ENCODE peak calls at places on chromosomes 11 and 22, in eight cellular contexts. P, G, M, R, W, T, F and U are unnamed samples.

GRCh38 chr11:72078477-72078876 is 1.9 kb downstream of the NUMA1 start:
- DNase-seq in P (no peak), G (no peak), M (no peak), R (no peak), W (no peak), T (no peak), F (no peak), U (no peak)

GRCh38 chr11:124717786-124718634 is 21.7 kb upstream of the NRGN start:
- DNase-seq in P (peak; percentile 83), G (peak; percentile 74), M (peak; percentile 27), R (peak; percentile 29), W (no peak), T (no peak), F (no peak), U (peak; percentile 20)

GRCh38 chr11:109697140-109697843 is 275.3 kb downstream of the C11orf87 start:
- DNase-seq in P (peak; percentile 69), G (peak; percentile 47), M (peak; percentile 68), R (peak; percentile 67), W (no peak), T (no peak), F (no peak), U (peak; percentile 34)

GRCh38 chr11:120132645-120133185 is 5.2 kb downstream of the TRIM29 start:
- DNase-seq in P (no peak), G (no peak), M (no peak), R (no peak), W (peak; percentile 2), T (no peak), F (no peak), U (no peak)

GRCh38 chr11:35276396-35276795 is 137.4 kb downstream of the CD44 start:
- DNase-seq in P (peak; percentile 51), G (no peak), M (no peak), R (peak; percentile 46), W (no peak), T (no peak), F (no peak), U (no peak)

GRCh38 chr11:14267861-14268635 is 90.9 kb downstream of the RRAS2 start:
- DNase-seq in P (no peak), G (peak; percentile 25), M (no peak), R (no peak), W (no peak), T (peak; percentile 38), F (no peak), U (no peak)

GRCh38 chr11:36027731-36028130 is 83.9 kb downstream of the LDLRAD3 start:
- DNase-seq in P (no peak), G (no peak), M (peak; percentile 26), R (no peak), W (no peak), T (no peak), F (no peak), U (no peak)

GRCh38 chr11:83918471-83918870 is 632.3 kb upstream of the CCDC90B start:
- DNase-seq in P (no peak), G (no peak), M (no peak), R (peak; percentile 33), W (no peak), T (no peak), F (no peak), U (no peak)

GRCh38 chr11:3123761-3124733 is 41.1 kb downstream of the OSBPL5 start:
- DNase-seq in P (peak; percentile 28), G (peak; percentile 71), M (no peak), R (peak; percentile 99), W (peak; percentile 81), T (peak; percentile 95), F (peak; percentile 93), U (peak; percentile 93)

GRCh38 chr11:38136887-38137286 is 1538.9 kb upstream of the RAG2 start:
- DNase-seq in P (peak; percentile 30), G (no peak), M (no peak), R (no peak), W (no peak), T (no peak), F (no peak), U (no peak)

GRCh38 chr22:17237031-17237668 is 17.9 kb upstream of the ADA2 start:
- DNase-seq in P (no peak), G (no peak), M (no peak), R (no peak), W (no peak), T (no peak), F (no peak), U (no peak)

GRCh38 chr11:16000065-16000464 is 356.3 kb downstream of the SOX6 start:
- DNase-seq in P (no peak), G (no peak), M (no peak), R (peak; percentile 85), W (no peak), T (peak; percentile 64), F (no peak), U (peak; percentile 73)

GRCh38 chr22:49656291-49656851 is 171.3 kb downstream of the BRD1 start:
- DNase-seq in P (no peak), G (peak; percentile 84), M (no peak), R (no peak), W (no peak), T (no peak), F (no peak), U (no peak)

DNA sequence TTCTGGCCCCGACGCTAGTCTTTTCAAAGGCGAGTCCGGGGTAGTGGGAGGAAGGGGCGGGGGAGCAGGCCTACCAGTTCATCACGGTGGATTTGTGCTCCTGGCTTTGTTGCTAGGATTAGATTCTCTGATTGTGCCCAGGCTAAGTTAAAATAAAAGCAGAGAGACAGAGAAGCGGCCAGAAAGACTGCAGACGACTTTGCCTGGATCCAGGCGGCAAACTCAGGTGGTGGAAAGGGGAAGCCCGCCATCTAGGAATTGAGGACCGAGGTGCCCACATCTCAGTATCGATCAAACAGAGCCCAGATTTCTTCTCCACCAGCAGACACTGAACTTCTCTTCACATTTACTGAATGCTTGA is 2.6 kb downstream of the FAT3 start:
- DNase-seq in P (peak; percentile 74), G (no peak), M (no peak), R (no peak), W (no peak), T (no peak), F (no peak), U (no peak)
- H3K4me3 ChIP-seq in P (peak overlapping the region; percentile 87), G (no peak overlapping the region), M (peak overlapping the region; percentile 56), R (no peak overlapping the region), W (no peak overlapping the region), T (peak overlapping the region; percentile 57), F (no peak overlapping the region), U (peak overlapping the region; percentile 48)

DNA sequence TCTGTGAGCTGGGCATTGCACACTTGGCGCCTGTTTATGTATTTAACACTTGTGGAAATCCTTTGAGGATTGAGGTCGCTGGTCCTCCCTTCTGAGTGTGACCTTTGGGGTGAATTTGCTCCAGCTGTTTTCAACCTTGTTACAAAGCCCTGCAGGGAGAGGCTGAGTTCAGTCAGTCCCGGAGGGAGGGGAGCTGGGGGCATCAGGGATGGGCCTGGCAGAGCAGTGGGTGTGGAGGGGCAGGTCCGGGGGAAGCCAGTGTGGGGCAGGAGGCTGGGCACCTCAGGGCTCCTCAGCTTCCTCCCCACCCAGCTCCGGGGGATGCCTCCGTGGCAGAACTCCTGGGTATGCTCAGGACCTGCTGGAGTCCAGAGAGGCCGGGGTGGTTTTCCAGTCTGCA is 977.2 kb downstream of the TBC1D22A start:
- DNase-seq in P (no peak), G (no peak), M (no peak), R (no peak), W (no peak), T (no peak), F (no peak), U (no peak)
- H3K4me3 ChIP-seq in P (no peak overlapping the region), G (no peak overlapping the region), M (no peak overlapping the region), R (no peak overlapping the region), W (no peak overlapping the region), T (no peak overlapping the region), F (no peak overlapping the region), U (no peak overlapping the region)

GRCh38 chr22:27746918-27747317 is 54.6 kb downstream of the MN1 start:
- DNase-seq in P (no peak), G (no peak), M (no peak), R (no peak), W (no peak), T (no peak), F (no peak), U (no peak)

GRCh38 chr22:27750866-27751265 is 50.7 kb downstream of the MN1 start:
- DNase-seq in P (no peak), G (peak; percentile 43), M (no peak), R (no peak), W (no peak), T (no peak), F (no peak), U (no peak)

GRCh38 chr22:27747396-27748256 is 53.9 kb downstream of the MN1 start:
- DNase-seq in P (no peak), G (no peak), M (no peak), R (peak; percentile 31), W (no peak), T (no peak), F (peak; percentile 25), U (no peak)

GRCh38 chr22:27749597-27750225 is 51.8 kb downstream of the MN1 start:
- DNase-seq in P (peak; percentile 82), G (peak; percentile 63), M (peak; percentile 67), R (no peak), W (no peak), T (no peak), F (no peak), U (no peak)

DNA sequence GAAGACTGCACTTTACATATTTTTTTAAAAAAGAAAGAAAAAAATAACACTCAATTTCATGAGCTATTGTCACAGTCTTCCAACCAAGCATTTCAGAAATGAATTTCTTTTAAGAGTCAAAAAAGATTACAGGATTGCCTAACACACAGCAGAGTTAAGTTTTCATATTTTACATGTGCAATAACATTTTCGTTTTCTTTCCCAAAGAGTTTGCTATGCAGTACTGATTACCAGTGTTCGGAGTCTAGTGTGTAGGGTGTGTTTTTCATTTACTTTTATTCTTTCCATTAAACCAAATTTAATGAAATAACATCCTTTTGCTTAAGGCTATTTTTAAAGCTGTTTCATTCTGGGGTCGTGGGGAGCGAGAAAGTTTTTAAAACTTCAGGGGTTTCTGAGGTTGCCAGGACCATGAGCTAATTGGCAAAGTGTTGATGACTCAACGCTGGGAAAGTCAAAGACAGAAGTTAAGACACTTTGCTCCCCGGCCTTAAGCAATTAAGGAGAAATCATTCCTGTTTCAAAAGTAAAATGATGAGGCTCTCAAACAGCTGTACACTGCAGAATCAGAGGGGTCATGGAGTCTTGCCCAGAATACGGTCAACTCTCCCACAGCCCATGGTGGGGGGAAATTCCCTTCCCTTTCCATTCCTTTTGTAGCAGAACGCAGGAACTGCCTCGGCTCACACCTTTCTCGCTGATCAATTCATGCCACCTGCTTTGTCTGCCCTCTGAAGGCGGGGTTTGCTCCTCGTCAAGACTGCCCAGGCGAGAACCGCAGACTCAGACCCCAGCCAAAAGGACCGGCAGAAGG is 53.0 kb downstream of the MN1 start:
- DNase-seq in P (peak; percentile 89), G (peak; percentile 17), M (no peak), R (peak; percentile 62), W (no peak), T (peak; percentile 36), F (no peak), U (peak; percentile 82)
- H3K4me3 ChIP-seq in P (no peak overlapping the region), G (no peak overlapping the region), M (no peak overlapping the region), R (no peak overlapping the region), W (no peak overlapping the region), T (no peak overlapping the region), F (no peak overlapping the region), U (no peak overlapping the region)

DNA sequence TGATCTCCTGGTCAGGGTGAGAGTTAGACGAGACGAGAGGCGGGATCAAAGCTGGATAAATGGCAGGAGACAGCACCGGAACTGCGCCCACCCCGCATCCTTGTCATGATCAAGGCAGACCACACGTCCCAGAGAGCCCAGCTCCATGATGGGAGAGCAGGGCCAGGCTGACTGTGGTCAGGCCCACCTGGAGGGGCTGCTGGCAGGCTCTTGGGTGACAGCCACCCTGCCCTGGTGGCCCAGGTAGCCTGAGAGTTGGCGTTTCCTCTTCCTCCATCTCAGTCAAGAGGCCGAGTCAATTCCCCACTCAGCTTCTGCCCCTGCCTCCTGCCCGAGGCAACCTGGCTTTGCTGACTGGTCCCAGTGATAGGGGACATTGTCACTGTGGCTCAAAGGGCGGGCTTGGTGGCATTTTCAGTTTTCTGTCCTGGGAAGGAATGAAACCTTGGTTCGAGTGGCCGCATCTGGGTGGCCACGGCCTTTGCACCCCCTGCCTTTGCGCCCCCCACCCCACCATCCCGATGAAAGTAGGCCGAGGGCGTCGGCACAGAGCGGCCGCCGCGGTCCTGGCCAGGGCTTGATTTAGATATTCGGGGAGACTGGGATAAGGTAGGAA is 60.8 kb upstream of the PPARA start:
- DNase-seq in P (no peak), G (peak; percentile 64), M (no peak), R (no peak), W (peak; percentile 7), T (no peak), F (no peak), U (no peak)
- H3K4me3 ChIP-seq in P (no peak overlapping the region), G (no peak overlapping the region), M (no peak overlapping the region), R (peak overlapping the region; percentile 94), W (no peak overlapping the region), T (no peak overlapping the region), F (no peak overlapping the region), U (peak overlapping the region; percentile 98)